ENCODE peak calls at places on chromosomes 2 and 18, in nine cellular contexts. One of them, this sample, is unnamed.

GRCh38 chr2:160377204-160377995 is 116.2 kb downstream of the RBMS1 start:
- DNase-seq in retinal pigment epithelial cell: no peak
- DNase-seq in A549: no peak
- DNase-seq in foreskin fibroblast: no peak
- DNase-seq in left ventricle myocardium inferior: no peak
- DNase-seq in fibroblast of lung: peak; percentile 69
- DNase-seq in coronary artery: no peak
- DNase-seq in spleen: no peak
- DNase-seq in cardiac fibroblast: peak; percentile 54
- DNase-seq in this sample: no peak

GRCh38 chr2:3666613-3666975 is 8.6 kb downstream of the ALLC start:
- DNase-seq in retinal pigment epithelial cell: no peak
- DNase-seq in A549: no peak
- DNase-seq in foreskin fibroblast: no peak
- DNase-seq in left ventricle myocardium inferior: no peak
- DNase-seq in fibroblast of lung: no peak
- DNase-seq in coronary artery: no peak
- DNase-seq in spleen: no peak
- DNase-seq in cardiac fibroblast: no peak
- DNase-seq in this sample: no peak

GRCh38 chr18:62554083-62554815 is 31.4 kb downstream of the ZCCHC2 start:
- DNase-seq in retinal pigment epithelial cell: no peak
- DNase-seq in A549: no peak
- DNase-seq in foreskin fibroblast: no peak
- DNase-seq in left ventricle myocardium inferior: no peak
- DNase-seq in fibroblast of lung: no peak
- DNase-seq in coronary artery: no peak
- DNase-seq in spleen: no peak
- DNase-seq in cardiac fibroblast: no peak
- DNase-seq in this sample: no peak

GRCh38 chr18:47953471-47953931 is 23.0 kb upstream of the SMAD2 start:
- DNase-seq in retinal pigment epithelial cell: peak; percentile 92
- DNase-seq in A549: no peak
- DNase-seq in foreskin fibroblast: peak; percentile 62
- DNase-seq in left ventricle myocardium inferior: no peak
- DNase-seq in fibroblast of lung: peak; percentile 78
- DNase-seq in coronary artery: no peak
- DNase-seq in spleen: no peak
- DNase-seq in cardiac fibroblast: peak; percentile 79
- DNase-seq in this sample: peak; percentile 20

GRCh38 chr2:5391361-5391760 is 300.8 kb upstream of the SOX11 start:
- DNase-seq in retinal pigment epithelial cell: no peak
- DNase-seq in A549: no peak
- DNase-seq in foreskin fibroblast: no peak
- DNase-seq in left ventricle myocardium inferior: peak; percentile 56
- DNase-seq in fibroblast of lung: no peak
- DNase-seq in coronary artery: no peak
- DNase-seq in spleen: no peak
- DNase-seq in cardiac fibroblast: no peak
- DNase-seq in this sample: no peak

GRCh38 chr2:3566806-3567205 is 8.3 kb upstream of the RPS7 start:
- DNase-seq in retinal pigment epithelial cell: no peak
- DNase-seq in A549: no peak
- DNase-seq in foreskin fibroblast: no peak
- DNase-seq in left ventricle myocardium inferior: no peak
- DNase-seq in fibroblast of lung: no peak
- DNase-seq in coronary artery: no peak
- DNase-seq in spleen: no peak
- DNase-seq in cardiac fibroblast: no peak
- DNase-seq in this sample: no peak

GRCh38 chr18:35713545-35713944 is 132.0 kb downstream of the GALNT1 start:
- DNase-seq in retinal pigment epithelial cell: no peak
- DNase-seq in A549: no peak
- DNase-seq in foreskin fibroblast: peak; percentile 90
- DNase-seq in left ventricle myocardium inferior: no peak
- DNase-seq in fibroblast of lung: peak; percentile 79
- DNase-seq in coronary artery: no peak
- DNase-seq in spleen: no peak
- DNase-seq in cardiac fibroblast: peak; percentile 72
- DNase-seq in this sample: peak; percentile 86

GRCh38 chr2:177625744-177626655 is 233.4 kb downstream of the AGPS start:
- DNase-seq in retinal pigment epithelial cell: peak; percentile 79
- DNase-seq in A549: peak; percentile 7
- DNase-seq in foreskin fibroblast: no peak
- DNase-seq in left ventricle myocardium inferior: no peak
- DNase-seq in fibroblast of lung: no peak
- DNase-seq in coronary artery: no peak
- DNase-seq in spleen: no peak
- DNase-seq in cardiac fibroblast: no peak
- DNase-seq in this sample: no peak

GRCh38 chr18:32317651-32318050 is 127.8 kb downstream of the MEP1B start:
- DNase-seq in retinal pigment epithelial cell: peak; percentile 77
- DNase-seq in A549: no peak
- DNase-seq in foreskin fibroblast: peak; percentile 51
- DNase-seq in left ventricle myocardium inferior: no peak
- DNase-seq in fibroblast of lung: peak; percentile 78
- DNase-seq in coronary artery: no peak
- DNase-seq in spleen: no peak
- DNase-seq in cardiac fibroblast: peak; percentile 78
- DNase-seq in this sample: no peak

GRCh38 chr2:56199492-56199891 is 15.7 kb downstream of the CCDC85A start:
- DNase-seq in retinal pigment epithelial cell: no peak
- DNase-seq in A549: no peak
- DNase-seq in foreskin fibroblast: peak; percentile 51
- DNase-seq in left ventricle myocardium inferior: no peak
- DNase-seq in fibroblast of lung: peak; percentile 91
- DNase-seq in coronary artery: no peak
- DNase-seq in spleen: no peak
- DNase-seq in cardiac fibroblast: peak; percentile 91
- DNase-seq in this sample: no peak

GRCh38 chr2:229474125-229474524 is 203.0 kb upstream of the PID1 start:
- DNase-seq in retinal pigment epithelial cell: no peak
- DNase-seq in A549: no peak
- DNase-seq in foreskin fibroblast: no peak
- DNase-seq in left ventricle myocardium inferior: no peak
- DNase-seq in fibroblast of lung: no peak
- DNase-seq in coronary artery: no peak
- DNase-seq in spleen: no peak
- DNase-seq in cardiac fibroblast: no peak
- DNase-seq in this sample: no peak

GRCh38 chr18:55420665-55420964 is 167.4 kb downstream of the TCF4 start:
- DNase-seq in retinal pigment epithelial cell: no peak
- DNase-seq in A549: no peak
- DNase-seq in foreskin fibroblast: no peak
- DNase-seq in left ventricle myocardium inferior: no peak
- DNase-seq in fibroblast of lung: no peak
- DNase-seq in coronary artery: no peak
- DNase-seq in spleen: no peak
- DNase-seq in cardiac fibroblast: no peak
- DNase-seq in this sample: no peak

GRCh38 chr18:55422456-55423185 is 165.4 kb downstream of the TCF4 start:
- DNase-seq in retinal pigment epithelial cell: no peak
- DNase-seq in A549: no peak
- DNase-seq in foreskin fibroblast: peak; percentile 61
- DNase-seq in left ventricle myocardium inferior: peak; percentile 32
- DNase-seq in fibroblast of lung: peak; percentile 79
- DNase-seq in coronary artery: no peak
- DNase-seq in spleen: no peak
- DNase-seq in cardiac fibroblast: peak; percentile 71
- DNase-seq in this sample: no peak

GRCh38 chr18:55419939-55420664 is 167.9 kb downstream of the TCF4 start:
- DNase-seq in retinal pigment epithelial cell: no peak
- DNase-seq in A549: no peak
- DNase-seq in foreskin fibroblast: peak; percentile 39
- DNase-seq in left ventricle myocardium inferior: no peak
- DNase-seq in fibroblast of lung: peak; percentile 57
- DNase-seq in coronary artery: no peak
- DNase-seq in spleen: no peak
- DNase-seq in cardiac fibroblast: peak; percentile 55
- DNase-seq in this sample: no peak

GRCh38 chr18:55420977-55421611 is 166.9 kb downstream of the TCF4 start:
- DNase-seq in retinal pigment epithelial cell: no peak
- DNase-seq in A549: no peak
- DNase-seq in foreskin fibroblast: no peak
- DNase-seq in left ventricle myocardium inferior: no peak
- DNase-seq in fibroblast of lung: no peak
- DNase-seq in coronary artery: no peak
- DNase-seq in spleen: no peak
- DNase-seq in cardiac fibroblast: peak; percentile 34
- DNase-seq in this sample: no peak

GRCh38 chr18:55421612-55422381 is 166.2 kb downstream of the TCF4 start:
- DNase-seq in retinal pigment epithelial cell: no peak
- DNase-seq in A549: no peak
- DNase-seq in foreskin fibroblast: peak; percentile 58
- DNase-seq in left ventricle myocardium inferior: no peak
- DNase-seq in fibroblast of lung: peak; percentile 63
- DNase-seq in coronary artery: no peak
- DNase-seq in spleen: no peak
- DNase-seq in cardiac fibroblast: peak; percentile 69
- DNase-seq in this sample: no peak
- H3K4me3 ChIP-seq in retinal pigment epithelial cell: no peak overlapping the region
- H3K4me3 ChIP-seq in A549: no peak overlapping the region
- H3K4me3 ChIP-seq in foreskin fibroblast: peak overlapping the region; percentile 53
- H3K4me3 ChIP-seq in left ventricle myocardium inferior: peak overlapping the region; percentile 61
- H3K4me3 ChIP-seq in fibroblast of lung: peak overlapping the region; percentile 54
- H3K4me3 ChIP-seq in coronary artery: peak overlapping the region; percentile 66
- H3K4me3 ChIP-seq in spleen: no peak overlapping the region
- H3K4me3 ChIP-seq in cardiac fibroblast: no peak overlapping the region
- H3K4me3 ChIP-seq in this sample: peak overlapping the region; percentile 42

GRCh38 chr18:23106575-23106974 is 28.7 kb upstream of the CABLES1 start:
- DNase-seq in retinal pigment epithelial cell: peak; percentile 81
- DNase-seq in A549: peak; percentile 93
- DNase-seq in foreskin fibroblast: peak; percentile 86
- DNase-seq in left ventricle myocardium inferior: no peak
- DNase-seq in fibroblast of lung: peak; percentile 94
- DNase-seq in coronary artery: no peak
- DNase-seq in spleen: no peak
- DNase-seq in cardiac fibroblast: peak; percentile 89
- DNase-seq in this sample: peak; percentile 77
- TF ChIP-seq CTCF in retinal pigment epithelial cell: no peak
- TF ChIP-seq CTCF in A549: no peak
- TF ChIP-seq CTCF in foreskin fibroblast: no peak
- TF ChIP-seq CTCF in left ventricle myocardium inferior: no peak
- TF ChIP-seq CTCF in fibroblast of lung: no peak
- TF ChIP-seq CTCF in coronary artery: no peak
- TF ChIP-seq CTCF in spleen: no peak
- TF ChIP-seq CTCF in cardiac fibroblast: peak; percentile 6
- TF ChIP-seq CTCF in this sample: no peak

GRCh38 chr2:172101707-172102158 is 967 bp downstream of the DLX2 start:
- DNase-seq in retinal pigment epithelial cell: no peak
- DNase-seq in A549: no peak
- DNase-seq in foreskin fibroblast: no peak
- DNase-seq in left ventricle myocardium inferior: no peak
- DNase-seq in fibroblast of lung: no peak
- DNase-seq in coronary artery: no peak
- DNase-seq in spleen: peak; percentile 79
- DNase-seq in cardiac fibroblast: no peak
- DNase-seq in this sample: no peak
- H3K4me3 ChIP-seq in retinal pigment epithelial cell: peak overlapping the region; percentile 45
- H3K4me3 ChIP-seq in A549: peak overlapping the region; percentile 74
- H3K4me3 ChIP-seq in foreskin fibroblast: peak overlapping the region; percentile 50
- H3K4me3 ChIP-seq in left ventricle myocardium inferior: peak overlapping the region; percentile 67
- H3K4me3 ChIP-seq in fibroblast of lung: peak overlapping the region; percentile 62
- H3K4me3 ChIP-seq in coronary artery: peak overlapping the region; percentile 70
- H3K4me3 ChIP-seq in spleen: peak overlapping the region; percentile 62
- H3K4me3 ChIP-seq in cardiac fibroblast: peak overlapping the region; percentile 61
- H3K4me3 ChIP-seq in this sample: peak overlapping the region; percentile 64

DNA sequence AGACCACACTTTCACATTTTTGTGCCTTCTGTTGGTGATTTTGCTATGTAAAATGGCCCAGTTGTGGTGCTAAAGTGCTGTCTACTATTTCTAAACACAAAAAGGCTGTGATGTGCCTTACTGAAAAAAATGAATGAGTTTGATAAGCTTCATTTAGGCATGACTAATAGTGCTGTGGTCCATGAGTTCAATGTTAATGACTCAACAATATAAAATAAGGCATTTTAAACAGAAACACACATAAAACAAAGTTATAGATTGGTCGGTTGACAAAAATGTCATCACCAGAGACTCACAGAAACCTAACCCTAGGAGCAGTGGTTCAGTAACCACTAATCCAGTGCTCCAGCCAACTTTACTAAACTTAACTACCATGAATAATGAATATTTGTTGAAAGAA is 160.0 kb downstream of the DNAH6 start:
- DNase-seq in retinal pigment epithelial cell: peak; percentile 14
- DNase-seq in A549: no peak
- DNase-seq in foreskin fibroblast: peak; percentile 82
- DNase-seq in left ventricle myocardium inferior: no peak
- DNase-seq in fibroblast of lung: peak; percentile 71
- DNase-seq in coronary artery: no peak
- DNase-seq in spleen: no peak
- DNase-seq in cardiac fibroblast: no peak
- DNase-seq in this sample: no peak
- TF ChIP-seq CTCF in retinal pigment epithelial cell: no peak
- TF ChIP-seq CTCF in A549: no peak
- TF ChIP-seq CTCF in foreskin fibroblast: no peak
- TF ChIP-seq CTCF in left ventricle myocardium inferior: no peak
- TF ChIP-seq CTCF in fibroblast of lung: no peak
- TF ChIP-seq CTCF in coronary artery: no peak
- TF ChIP-seq CTCF in spleen: no peak
- TF ChIP-seq CTCF in cardiac fibroblast: no peak
- TF ChIP-seq CTCF in this sample: no peak

GRCh38 chr2:28602751-28603639 is 107.1 kb downstream of the PLB1 start:
- DNase-seq in retinal pigment epithelial cell: no peak
- DNase-seq in A549: no peak
- DNase-seq in foreskin fibroblast: no peak
- DNase-seq in left ventricle myocardium inferior: no peak
- DNase-seq in fibroblast of lung: no peak
- DNase-seq in coronary artery: no peak
- DNase-seq in spleen: peak; percentile 66
- DNase-seq in cardiac fibroblast: peak; percentile 29
- DNase-seq in this sample: no peak
- H3K4me3 ChIP-seq in retinal pigment epithelial cell: no peak overlapping the region
- H3K4me3 ChIP-seq in A549: no peak overlapping the region
- H3K4me3 ChIP-seq in foreskin fibroblast: no peak overlapping the region
- H3K4me3 ChIP-seq in left ventricle myocardium inferior: peak overlapping the region; percentile 36
- H3K4me3 ChIP-seq in fibroblast of lung: no peak overlapping the region
- H3K4me3 ChIP-seq in coronary artery: peak overlapping the region; percentile 10
- H3K4me3 ChIP-seq in spleen: no peak overlapping the region
- H3K4me3 ChIP-seq in cardiac fibroblast: no peak overlapping the region
- H3K4me3 ChIP-seq in this sample: no peak overlapping the region

GRCh38 chr2:140808816-140809215 is 1322.0 kb downstream of the LRP1B start:
- DNase-seq in retinal pigment epithelial cell: no peak
- DNase-seq in A549: peak; percentile 32
- DNase-seq in foreskin fibroblast: no peak
- DNase-seq in left ventricle myocardium inferior: no peak
- DNase-seq in fibroblast of lung: no peak
- DNase-seq in coronary artery: no peak
- DNase-seq in spleen: no peak
- DNase-seq in cardiac fibroblast: no peak
- DNase-seq in this sample: no peak
- TF ChIP-seq CTCF in retinal pigment epithelial cell: peak; percentile 8
- TF ChIP-seq CTCF in A549: peak; percentile 20
- TF ChIP-seq CTCF in foreskin fibroblast: no peak
- TF ChIP-seq CTCF in left ventricle myocardium inferior: no peak
- TF ChIP-seq CTCF in fibroblast of lung: no peak
- TF ChIP-seq CTCF in coronary artery: no peak
- TF ChIP-seq CTCF in spleen: no peak
- TF ChIP-seq CTCF in cardiac fibroblast: no peak
- TF ChIP-seq CTCF in this sample: peak; percentile 11

DNA sequence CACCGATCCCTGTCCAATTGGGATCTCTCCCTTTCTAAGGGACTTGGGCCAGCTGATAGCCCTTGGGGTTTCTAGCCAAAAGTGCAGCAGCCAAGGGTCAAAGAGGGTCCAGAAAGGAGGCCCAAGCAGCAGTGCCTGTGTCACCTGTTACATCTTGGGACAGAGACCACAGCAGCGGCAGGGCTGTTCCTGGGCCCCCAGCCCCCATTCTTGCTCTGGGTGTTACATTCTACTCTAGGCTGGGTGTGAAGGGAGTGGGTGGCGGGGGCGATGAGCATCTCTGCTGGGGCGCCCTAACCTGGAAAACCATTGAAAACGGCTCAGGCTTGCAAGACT is 1.2 kb downstream of the PAX3 start:
- DNase-seq in retinal pigment epithelial cell: no peak
- DNase-seq in A549: no peak
- DNase-seq in foreskin fibroblast: peak; percentile 35
- DNase-seq in left ventricle myocardium inferior: no peak
- DNase-seq in fibroblast of lung: no peak
- DNase-seq in coronary artery: no peak
- DNase-seq in spleen: peak; percentile 56
- DNase-seq in cardiac fibroblast: no peak
- DNase-seq in this sample: no peak
- H3K4me3 ChIP-seq in retinal pigment epithelial cell: no peak overlapping the region
- H3K4me3 ChIP-seq in A549: no peak overlapping the region
- H3K4me3 ChIP-seq in foreskin fibroblast: peak overlapping the region; percentile 61
- H3K4me3 ChIP-seq in left ventricle myocardium inferior: no peak overlapping the region
- H3K4me3 ChIP-seq in fibroblast of lung: no peak overlapping the region
- H3K4me3 ChIP-seq in coronary artery: peak overlapping the region; percentile 60
- H3K4me3 ChIP-seq in spleen: no peak overlapping the region
- H3K4me3 ChIP-seq in cardiac fibroblast: no peak overlapping the region
- H3K4me3 ChIP-seq in this sample: peak overlapping the region; percentile 53